ENCODE peak calls at places on chromosomes 1 and 21, in eight cellular contexts. V is left ventricle myocardium inferior, H is tibial artery, P is H7, R is neuronal stem cell, Y is aorta, O is MG63, I is prostate gland. Q is an unnamed sample. For H3K27me3, the result is how much of the 10 kb centered on the place peaks cover.

GRCh38 chr1:16015960-16016901 is 1.6 kb downstream of the HSPB7 start:
- DNase-seq in V (peak), H (peak), P (peak), R (no peak), Y (peak), O (no peak), I (no peak), Q (peak)

GRCh38 chr21:35635261-35635660 is 425.1 kb downstream of the SETD4 start:
- DNase-seq in V (no peak), H (no peak), P (no peak), R (no peak), Y (no peak), O (peak), I (no peak), Q (no peak)

GRCh38 chr1:172978595-172978994 is 72.1 kb downstream of the TNFSF18 start:
- DNase-seq in V (no peak), H (no peak), P (no peak), R (no peak), Y (no peak), O (no peak), I (no peak), Q (no peak)

GRCh38 chr1:222171005-222171404 is 376.9 kb downstream of the HHIPL2 start:
- DNase-seq in V (no peak), H (no peak), P (peak), R (no peak), Y (no peak), O (no peak), I (no peak), Q (no peak)

GRCh38 chr21:26389971-26390641 is 183.0 kb downstream of the CYYR1 start:
- DNase-seq in V (no peak), H (no peak), P (no peak), R (no peak), Y (no peak), O (peak), I (peak), Q (no peak)

GRCh38 chr1:228163776-228164534 is 1.6 kb upstream of the IBA57 start:
- DNase-seq in V (no peak), H (no peak), P (no peak), R (no peak), Y (no peak), O (no peak), I (no peak), Q (peak)

GRCh38 chr21:31164713-31165694 is 126.7 kb upstream of the KRTAP19-8 start:
- DNase-seq in V (no peak), H (no peak), P (no peak), R (no peak), Y (no peak), O (no peak), I (no peak), Q (no peak)

GRCh38 chr1:48469616-48470500 is 2.1 kb downstream of the SPATA6 start:
- DNase-seq in V (peak), H (peak), P (no peak), R (no peak), Y (no peak), O (peak), I (peak), Q (peak)

GRCh38 chr1:228206582-228207351 is 1.1 kb upstream of the OBSCN start:
- DNase-seq in V (no peak), H (peak), P (peak), R (no peak), Y (peak), O (peak), I (no peak), Q (no peak)

GRCh38 chr1:3998086-3998485 is 98.0 kb upstream of the C1orf174 start:
- DNase-seq in V (no peak), H (no peak), P (peak), R (no peak), Y (peak), O (no peak), I (no peak), Q (no peak)

GRCh38 chr1:53091841-53092645 is 30.0 kb downstream of the PODN start:
- DNase-seq in V (peak), H (no peak), P (peak), R (no peak), Y (no peak), O (no peak), I (peak), Q (peak)

GRCh38 chr1:87408665-87409248 is 80.1 kb downstream of the LMO4 start:
- DNase-seq in V (no peak), H (no peak), P (no peak), R (no peak), Y (no peak), O (no peak), I (no peak), Q (no peak)

GRCh38 chr1:32981003-32981909 is 16.6 kb upstream of the RNF19B start:
- DNase-seq in V (no peak), H (peak), P (no peak), R (no peak), Y (no peak), O (peak), I (peak), Q (peak)

GRCh38 chr1:165484532-165484931 is 39.6 kb upstream of the RXRG start:
- DNase-seq in V (no peak), H (no peak), P (no peak), R (no peak), Y (no peak), O (no peak), I (no peak), Q (no peak)

GRCh38 chr1:9244501-9245229 is 10.1 kb downstream of the H6PD start:
- DNase-seq in V (no peak), H (no peak), P (no peak), R (no peak), Y (peak), O (no peak), I (peak), Q (peak)

GRCh38 chr1:53678948-53679825 is 59.8 kb downstream of the GLIS1 start:
- DNase-seq in V (no peak), H (no peak), P (no peak), R (no peak), Y (no peak), O (no peak), I (no peak), Q (no peak)

GRCh38 chr1:56297191-56297590 is 282.2 kb downstream of the PLPP3 start:
- DNase-seq in V (no peak), H (no peak), P (no peak), R (no peak), Y (no peak), O (no peak), I (no peak), Q (no peak)

GRCh38 chr21:25625036-25625435 is 14.0 kb upstream of the JAM2 start:
- DNase-seq in V (no peak), H (no peak), P (no peak), R (no peak), Y (no peak), O (no peak), I (no peak), Q (no peak)

GRCh38 chr1:165854101-165854845 is 26.9 kb downstream of the UCK2 start:
- DNase-seq in V (no peak), H (no peak), P (no peak), R (no peak), Y (no peak), O (peak), I (no peak), Q (no peak)

GRCh38 chr1:116806245-116806644 is 52.0 kb downstream of the CD2 start:
- DNase-seq in V (no peak), H (no peak), P (no peak), R (no peak), Y (no peak), O (no peak), I (no peak), Q (no peak)

GRCh38 chr1:53116933-53117332 is 25.5 kb downstream of the SLC1A7 start:
- DNase-seq in V (no peak), H (no peak), P (no peak), R (no peak), Y (no peak), O (no peak), I (no peak), Q (no peak)

GRCh38 chr1:39657923-39658485 is 13.9 kb downstream of the NT5C1A start:
- DNase-seq in V (peak), H (peak), P (peak), R (peak), Y (peak), O (peak), I (peak), Q (peak)

GRCh38 chr1:156371553-156372264 is 2.7 kb downstream of the RHBG start:
- DNase-seq in V (peak), H (no peak), P (no peak), R (no peak), Y (peak), O (peak), I (no peak), Q (peak)

GRCh38 chr1:27342778-27343638 is 1.2 kb downstream of the SYTL1 start:
- DNase-seq in V (no peak), H (no peak), P (peak), R (no peak), Y (no peak), O (no peak), I (peak), Q (peak)

GRCh38 chr1:4963251-4963650 is 308.8 kb downstream of the AJAP1 start:
- DNase-seq in V (no peak), H (no peak), P (no peak), R (no peak), Y (no peak), O (peak), I (no peak), Q (no peak)

GRCh38 chr21:42973309-42973990 is 912 bp upstream of the PKNOX1 start:
- DNase-seq in V (no peak), H (peak), P (peak), R (no peak), Y (no peak), O (no peak), I (peak), Q (peak)

GRCh38 chr21:22421416-22422190 is 1423.4 kb downstream of the NCAM2 start:
- DNase-seq in V (no peak), H (no peak), P (no peak), R (no peak), Y (no peak), O (no peak), I (no peak), Q (no peak)

GRCh38 chr1:13807213-13807612 is 107.2 kb downstream of the PRDM2 start:
- DNase-seq in V (no peak), H (peak), P (peak), R (no peak), Y (no peak), O (peak), I (peak), Q (peak)

GRCh38 chr1:201702936-201703335 is 126.0 kb upstream of the IPO9 start:
- DNase-seq in V (no peak), H (no peak), P (peak), R (no peak), Y (no peak), O (no peak), I (no peak), Q (peak)

GRCh38 chr1:92709738-92710137 is 75.2 kb downstream of the EVI5 start:
- DNase-seq in V (no peak), H (no peak), P (no peak), R (no peak), Y (no peak), O (peak), I (no peak), Q (peak)

GRCh38 chr1:177131723-177132122 is 32.8 kb downstream of the ASTN1 start:
- DNase-seq in V (no peak), H (no peak), P (no peak), R (no peak), Y (no peak), O (no peak), I (no peak), Q (no peak)

GRCh38 chr1:157966034-157966671 is 27.3 kb upstream of the KIRREL1 start:
- DNase-seq in V (no peak), H (no peak), P (no peak), R (no peak), Y (no peak), O (no peak), I (no peak), Q (no peak)

GRCh38 chr1:170162385-170163226 is 16.8 kb downstream of the NTMT2 start:
- DNase-seq in V (no peak), H (peak), P (peak), R (peak), Y (peak), O (peak), I (no peak), Q (no peak)

GRCh38 chr1:113765306-113765705 is 6.0 kb upstream of the PHTF1 start:
- DNase-seq in V (no peak), H (no peak), P (no peak), R (no peak), Y (no peak), O (no peak), I (no peak), Q (no peak)

DNA sequence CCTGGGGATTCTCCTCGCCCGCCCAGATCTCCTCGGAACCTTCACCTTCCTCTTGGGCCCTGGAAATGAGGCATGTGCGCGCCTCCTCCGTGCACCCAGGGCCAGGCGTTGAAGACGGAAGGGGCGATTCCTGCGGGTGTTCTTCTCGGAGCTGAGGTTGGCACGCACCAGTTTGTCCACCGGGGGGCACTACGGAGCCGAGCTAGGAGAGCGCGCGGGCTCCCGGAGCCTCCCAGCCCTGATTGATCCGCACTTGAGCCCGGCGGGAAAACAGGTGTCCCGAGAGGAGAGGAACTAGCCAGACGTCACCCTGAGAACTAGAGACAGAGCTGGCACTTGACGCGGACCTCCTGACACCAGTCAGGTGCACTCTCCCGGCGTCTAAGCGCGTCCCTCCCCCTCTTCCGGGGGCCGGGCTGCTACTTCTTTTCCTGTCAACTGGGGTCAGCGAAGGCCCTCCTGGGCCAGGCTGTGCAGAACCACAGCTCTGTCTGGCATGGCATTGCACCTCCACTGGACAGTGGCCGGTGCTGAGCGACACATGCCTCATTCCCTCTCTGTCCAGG is 18.3 kb upstream of the SERINC2 start:
- DNase-seq in V (peak), H (peak), P (peak), R (peak), Y (peak), O (peak), I (peak), Q (peak)
- H3K4me3 ChIP-seq in V (peak), H (peak), P (peak), R (peak), Y (no peak), O (no peak), I (peak), Q (no peak)

GRCh38 chr1:63323866-63324778 is 1.8 kb downstream of the FOXD3 start:
- DNase-seq in V (no peak), H (no peak), P (peak), R (peak), Y (no peak), O (no peak), I (no peak), Q (no peak)
- H3K27me3 ChIP-seq in V (half or more), H (under half), P (half or more), R (half or more), Y (under half), O (under half), I (half or more), Q (under half)

GRCh38 chr1:151510020-151510405 is 1.2 kb upstream of the CGN start:
- DNase-seq in V (no peak), H (no peak), P (peak), R (no peak), Y (no peak), O (no peak), I (no peak), Q (no peak)
- H3K4me3 ChIP-seq in V (peak), H (no peak), P (peak), R (no peak), Y (no peak), O (no peak), I (no peak), Q (no peak)

GRCh38 chr1:208759250-208759649 is 515.1 kb upstream of the PLXNA2 start:
- DNase-seq in V (no peak), H (no peak), P (no peak), R (no peak), Y (no peak), O (peak), I (no peak), Q (no peak)

GRCh38 chr1:208757846-208758245 is 513.7 kb upstream of the PLXNA2 start:
- DNase-seq in V (no peak), H (no peak), P (no peak), R (no peak), Y (no peak), O (no peak), I (no peak), Q (no peak)
- H3K27me3 ChIP-seq in V (under half), H (under half), P (under half), R (under half), Y (under half), O (under half), I (under half), Q (under half)

GRCh38 chr1:35930593-35931423 is at the start of gene AGO3:
- DNase-seq in V (peak), H (peak), P (peak), R (peak), Y (peak), O (peak), I (peak), Q (peak)
- H3K4me3 ChIP-seq in V (peak), H (peak), P (peak), R (peak), Y (peak), O (peak), I (peak), Q (peak)

GRCh38 chr1:30824736-30825429 is 67.3 kb upstream of the LAPTM5 start:
- DNase-seq in V (no peak), H (no peak), P (no peak), R (no peak), Y (no peak), O (no peak), I (no peak), Q (no peak)
- H3K27me3 ChIP-seq in V (under half), H (under half), P (under half), R (under half), Y (under half), O (under half), I (under half), Q (under half)

GRCh38 chr1:119006406-119007279 is 18.5 kb upstream of the TBX15 start:
- DNase-seq in V (no peak), H (no peak), P (peak), R (peak), Y (no peak), O (no peak), I (no peak), Q (no peak)
- H3K4me3 ChIP-seq in V (peak), H (peak), P (peak), R (no peak), Y (no peak), O (no peak), I (no peak), Q (no peak)